ENCODE peak calls at places on chromosomes 4 and X, in five cellular contexts. O is psoas muscle; T is endodermal cell; K is heart left ventricle; F is CD8-positive, alpha-beta T cell. V is an unnamed sample. For H3K4me1, the result is how much of the 10 kb centered on the place peaks cover.

GRCh38 chr4:24917076-24917856 is 4.4 kb upstream of the CCDC149 start:
- DNase-seq in K (no peak), F (no peak), T (peak), O (no peak), V (no peak)

GRCh38 chr4:42750091-42750490 is 93.2 kb upstream of the ATP8A1 start:
- DNase-seq in F (no peak), K (peak), O (no peak), T (peak), V (no peak)

GRCh38 chr4:15396157-15396800 is 31.6 kb upstream of the C1QTNF7 start:
- DNase-seq in F (peak), O (no peak), K (peak), T (peak), V (peak)

GRCh38 chr4:189002475-189002874 is 863.2 kb downstream of the TRIML1 start:
- DNase-seq in K (no peak), F (no peak), O (no peak), T (no peak), V (no peak)

GRCh38 chr4:2259541-2260267 is 2.2 kb downstream of the MXD4 start:
- DNase-seq in F (no peak), K (no peak), T (peak), O (peak), V (no peak)

GRCh38 chr4:11412211-11412610 is 16.5 kb downstream of the HS3ST1 start:
- DNase-seq in F (no peak), K (no peak), T (no peak), O (no peak), V (no peak)

GRCh38 chr4:39341075-39341725 is 25.0 kb downstream of the RFC1 start:
- DNase-seq in O (no peak), K (no peak), T (no peak), F (no peak), V (no peak)

GRCh38 chr4:113328514-113328913 is 279.1 kb downstream of the ANK2 start:
- DNase-seq in O (no peak), F (no peak), T (peak), K (no peak), V (no peak)

GRCh38 chr4:52028970-52029369 is 8.8 kb upstream of the LRRC66 start:
- DNase-seq in K (no peak), F (no peak), O (no peak), T (no peak), V (no peak)

GRCh38 chr4:27350161-27350560 is 489.5 kb downstream of the STIM2 start:
- DNase-seq in T (no peak), O (no peak), K (no peak), F (no peak), V (no peak)

GRCh38 chr4:140256335-140256734 is 102.4 kb upstream of the MAML3 start:
- DNase-seq in K (no peak), F (no peak), T (peak), O (no peak), V (no peak)

GRCh38 chrX:8684201-8684600 is 47.7 kb downstream of the ANOS1 start:
- DNase-seq in K (no peak), F (no peak), T (no peak), O (no peak), V (no peak)

GRCh38 chr4:130851932-130852331 is 1756.0 kb downstream of the C4orf33 start:
- DNase-seq in K (no peak), T (no peak), O (no peak), F (no peak), V (no peak)

GRCh38 chr4:7911044-7911578 is 28.6 kb downstream of the AFAP1 start:
- DNase-seq in F (no peak), K (peak), O (peak), T (peak), V (peak)

GRCh38 chr4:182776376-182777058 is 140.7 kb downstream of the DCTD start:
- DNase-seq in K (no peak), O (no peak), T (no peak), F (no peak), V (no peak)

GRCh38 chrX:39875834-39876625 is 221.7 kb downstream of the BCOR start:
- DNase-seq in K (no peak), T (no peak), O (no peak), F (no peak), V (no peak)

GRCh38 chrX:145848451-145848850 is 30.8 kb downstream of the SLITRK2 start:
- DNase-seq in T (no peak), K (no peak), O (no peak), F (no peak), V (no peak)

GRCh38 chr4:147970003-147970402 is 238.1 kb downstream of the ARHGAP10 start:
- DNase-seq in T (no peak), K (peak), O (no peak), F (no peak), V (no peak)

GRCh38 chr4:169899295-169899694 is 126.9 kb downstream of the MFAP3L start:
- DNase-seq in F (no peak), O (no peak), K (no peak), T (no peak), V (no peak)

GRCh38 chr4:108774809-108775530 is 12.1 kb upstream of the ETNPPL start:
- DNase-seq in K (peak), O (peak), F (no peak), T (no peak), V (no peak)

GRCh38 chr4:8325284-8325973 is 55.9 kb downstream of the HTRA3 start:
- DNase-seq in F (no peak), O (no peak), T (peak), K (no peak), V (no peak)

GRCh38 chrX:123807825-123808416 is 51.9 kb upstream of the XIAP start:
- DNase-seq in K (no peak), O (no peak), F (no peak), T (no peak), V (no peak)

GRCh38 chrX:131985526-131986049 is 37.5 kb upstream of the STK26 start:
- DNase-seq in K (no peak), T (peak), O (no peak), F (no peak), V (no peak)

GRCh38 chr4:147136308-147136707 is 190.6 kb upstream of the TTC29 start:
- DNase-seq in F (no peak), T (no peak), K (peak), O (no peak), V (no peak)

GRCh38 chr4:40484346-40484745 is 145.3 kb downstream of the RBM47 start:
- DNase-seq in F (no peak), K (no peak), O (no peak), T (no peak), V (no peak)

GRCh38 chr4:25128671-25129070 is 31.6 kb downstream of the SEPSECS start:
- DNase-seq in K (no peak), F (no peak), T (no peak), O (no peak), V (no peak)

GRCh38 chrX:39214380-39215126 is 413.3 kb downstream of the MID1IP1 start:
- DNase-seq in O (no peak), K (peak), T (no peak), F (no peak), V (no peak)

GRCh38 chrX:78555401-78555980 is 103.6 kb downstream of the RTL3 start:
- DNase-seq in T (no peak), O (no peak), K (no peak), F (no peak), V (no peak)

DNA sequence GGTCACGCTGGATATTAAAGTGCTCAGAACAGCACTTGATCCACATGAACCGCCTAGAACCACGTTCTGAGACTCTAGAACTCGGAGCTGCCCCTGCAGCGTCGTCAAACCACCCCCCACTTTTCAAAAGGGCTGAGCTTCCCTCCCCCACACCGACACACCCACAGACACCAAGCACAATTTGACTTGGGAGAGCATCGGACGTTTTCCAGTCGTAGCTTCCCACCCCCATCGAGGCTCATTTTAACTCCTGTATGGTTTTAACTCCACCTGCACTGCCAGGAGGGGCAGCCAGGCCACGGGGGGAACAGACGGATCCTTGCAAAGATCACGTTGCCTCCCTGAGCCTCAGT is 26.3 kb downstream of the PPP2R2C start:
- DNase-seq in O (no peak), T (no peak), F (no peak), K (no peak), V (no peak)
- H3K27ac ChIP-seq in O (no peak), T (no peak), F (no peak), K (no peak), V (no peak)

GRCh38 chr4:123921339-123921738 is 524.7 kb downstream of the SPRY1 start:
- DNase-seq in T (no peak), F (no peak), O (no peak), K (no peak), V (no peak)
- TF ChIP-seq CTCF in T (no peak), F (no peak), O (no peak), K (no peak), V (no peak)

GRCh38 chr4:164874791-164875190 is 2.2 kb upstream of the APELA start:
- DNase-seq in F (no peak), O (no peak), T (no peak), K (no peak), V (no peak)
- H3K4me1 ChIP-seq in F (under half), O (under half), T (under half), K (under half), V (under half)

GRCh38 chr4:65623509-65623908 is 46.8 kb downstream of the EPHA5 start:
- DNase-seq in F (no peak), O (no peak), T (no peak), K (no peak), V (no peak)
- H3K27ac ChIP-seq in F (no peak), O (no peak), T (no peak), K (no peak), V (no peak)